ENCODE peak calls at places on chromosome 19, in ten cellular contexts. A is dorsolateral prefrontal cortex; U is lung; Z is heart left ventricle; E is cardiac muscle cell; N is Peyer's patch; X is colonic mucosa; C is CD8-positive, alpha-beta T cell; R is lower lobe of right lung; T is Panc1. H is an unnamed sample. For H3K27me3, the result is how much of the 10 kb centered on the place peaks cover.

GRCh38 chr19:46218160-46218559 is 11.4 kb upstream of the IGFL1 start:
- DNase-seq in A (no peak), U (no peak), X (peak), Z (no peak), N (no peak), E (peak), T (no peak), C (no peak), R (no peak), H (peak)

GRCh38 chr19:5170329-5170745 is 170.3 kb downstream of the PTPRS start:
- DNase-seq in R (peak), E (no peak), T (no peak), U (peak), N (peak), A (no peak), Z (peak), X (peak), C (peak), H (no peak)

GRCh38 chr19:29873024-29873800 is 61.4 kb downstream of the CCNE1 start:
- DNase-seq in N (peak), X (peak), Z (peak), R (peak), C (peak), U (peak), T (no peak), A (peak), E (peak), H (no peak)

GRCh38 chr19:35986664-35987570 is 8.1 kb upstream of the SDHAF1 start:
- DNase-seq in T (no peak), Z (no peak), U (peak), N (peak), X (peak), A (peak), R (peak), E (peak), C (no peak), H (no peak)

GRCh38 chr19:33627526-33627925 is 5.8 kb downstream of the CHST8 start:
- DNase-seq in X (no peak), U (no peak), Z (no peak), N (no peak), A (no peak), R (no peak), T (no peak), E (no peak), C (no peak), H (no peak)

GRCh38 chr19:45030825-45031224 is 8.0 kb upstream of the CLASRP start:
- DNase-seq in E (no peak), Z (no peak), U (no peak), R (no peak), N (no peak), C (no peak), X (no peak), A (no peak), T (no peak), H (no peak)

GRCh38 chr19:57779220-57779845 is 9.9 kb downstream of the ZNF586 start:
- DNase-seq in N (no peak), U (no peak), T (no peak), C (no peak), R (no peak), A (no peak), X (no peak), E (no peak), Z (no peak), H (no peak)

GRCh38 chr19:47582320-47582909 is 9.5 kb upstream of the ZNF541 start:
- DNase-seq in X (no peak), A (no peak), Z (no peak), N (no peak), T (no peak), U (no peak), E (no peak), C (no peak), R (no peak), H (no peak)

GRCh38 chr19:48770734-48771472 is 15.6 kb downstream of the FGF21 start:
- DNase-seq in C (no peak), Z (no peak), N (no peak), T (no peak), U (no peak), A (no peak), E (no peak), X (no peak), R (no peak), H (peak)

GRCh38 chr19:6150289-6150688 is 14.8 kb downstream of the ACSBG2 start:
- DNase-seq in N (no peak), T (no peak), A (no peak), R (no peak), X (no peak), Z (no peak), U (no peak), E (no peak), C (no peak), H (no peak)

GRCh38 chr19:13965377-13965896 is 13.1 kb downstream of the DCAF15 start:
- DNase-seq in Z (no peak), T (no peak), C (no peak), A (no peak), E (no peak), X (no peak), R (no peak), U (no peak), N (no peak), H (no peak)

GRCh38 chr19:52464798-52465470 is 11.6 kb downstream of the ZNF578 start:
- DNase-seq in C (no peak), N (no peak), Z (no peak), X (no peak), U (no peak), T (no peak), R (no peak), A (no peak), E (peak), H (no peak)

GRCh38 chr19:3499738-3500428 is 591 bp downstream of the DOHH start:
- DNase-seq in T (no peak), C (no peak), N (no peak), Z (no peak), X (no peak), A (no peak), U (no peak), R (no peak), E (no peak), H (no peak)

GRCh38 chr19:624433-625109 is 8.8 kb downstream of the POLRMT start:
- DNase-seq in E (no peak), N (no peak), A (no peak), T (no peak), Z (no peak), U (no peak), R (no peak), X (no peak), C (no peak), H (no peak)

GRCh38 chr19:15108845-15109767 is 1.9 kb downstream of the SYDE1 start:
- DNase-seq in X (no peak), N (no peak), A (no peak), R (no peak), Z (no peak), U (no peak), T (no peak), C (no peak), E (no peak), H (no peak)
- H3K4me3 ChIP-seq in X (no peak), N (no peak), A (peak), R (no peak), Z (peak), U (no peak), T (no peak), C (no peak), E (no peak), H (no peak)

DNA sequence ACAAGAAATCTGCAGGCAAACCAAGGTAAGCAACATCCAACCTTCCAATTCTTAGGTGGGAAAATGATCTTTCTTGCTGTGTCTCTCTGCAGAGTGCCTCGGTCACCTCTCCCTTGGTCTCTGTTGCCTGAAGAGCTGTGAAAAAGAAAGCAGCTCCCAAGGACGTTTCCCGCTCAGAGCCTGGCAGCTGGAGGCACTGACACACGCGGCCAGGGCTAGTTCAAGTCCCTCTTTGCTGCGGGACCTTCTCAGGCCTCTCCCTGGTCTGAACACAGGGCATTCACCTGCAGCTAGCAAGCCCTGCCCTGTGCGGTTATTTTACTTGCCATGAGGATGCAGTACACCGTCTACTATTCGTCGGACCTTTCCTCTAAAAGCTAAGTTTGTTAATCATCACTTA is 3.8 kb downstream of the MED26 start:
- DNase-seq in C (no peak), R (no peak), A (no peak), X (no peak), N (no peak), E (no peak), Z (no peak), U (no peak), T (no peak), H (no peak)
- TF ChIP-seq CTCF in C (no peak), R (no peak), A (no peak), X (no peak), N (no peak), E (no peak), Z (no peak), U (no peak), T (no peak), H (no peak)

DNA sequence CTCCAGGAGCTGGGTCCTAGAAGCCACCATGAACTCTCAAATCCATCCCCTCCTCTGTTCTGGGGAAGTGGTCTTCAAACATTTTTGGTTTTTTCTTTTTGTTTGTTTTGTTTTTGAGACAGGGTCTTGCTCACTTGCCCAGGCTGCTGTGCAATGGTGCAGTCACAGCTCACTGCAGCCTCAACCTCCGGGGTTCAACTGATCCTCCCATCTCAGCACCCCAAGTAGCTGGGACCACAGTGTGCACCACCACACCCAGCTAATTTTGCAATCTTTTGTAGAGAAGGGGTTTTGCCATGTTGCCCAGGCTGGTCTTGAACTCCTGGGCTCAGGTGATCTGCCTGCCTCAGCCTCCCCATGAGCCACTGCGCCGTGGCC is 7.0 kb downstream of the BLVRB start:
- DNase-seq in E (no peak), U (no peak), C (no peak), A (no peak), N (no peak), R (no peak), T (no peak), Z (no peak), X (no peak), H (no peak)
- H3K27me3 ChIP-seq in E (under half), U (under half), C (under half), A (under half), N (under half), R (under half), T (under half), Z (under half), X (under half), H (under half)

GRCh38 chr19:16381756-16382401 is 57.3 kb downstream of the KLF2 start:
- DNase-seq in U (no peak), A (peak), R (no peak), X (no peak), C (no peak), N (no peak), E (peak), Z (peak), T (no peak), H (no peak)
- H3K4me3 ChIP-seq in U (no peak), A (no peak), R (no peak), X (no peak), C (no peak), N (no peak), E (no peak), Z (no peak), T (no peak), H (no peak)